ENCODE peak calls at places on chromosomes 12 and 14, in eight cellular contexts. B is SK-MEL-5; O is stimulated activated CD8-positive, alpha-beta memory T cell treated with anti-CD3 and anti-CD28 coated beads, Interleukin-2, amount 100 ng/mL, for 48 hours; Y is adrenal gland; L is AG04450; K is HEK293T; X is NCI-H446 treated with DMSO at 0.1 percent for 48 hours; T is CD8-positive, alpha-beta memory T cell. F is an unnamed sample.

GRCh38 chr14:74547331-74547927 is 53.9 kb downstream of the ISCA2 start:
- DNase-seq in B (no peak), O (no peak), Y (no peak), L (no peak), K (no peak), X (no peak), T (no peak), F (no peak)

GRCh38 chr14:41761204-41761603 is 154.5 kb downstream of the LRFN5 start:
- DNase-seq in B (no peak), O (no peak), Y (no peak), L (no peak), K (no peak), X (no peak), T (no peak), F (no peak)

GRCh38 chr12:108193922-108194321 is 64.8 kb downstream of the WSCD2 start:
- DNase-seq in B (peak; percentile 61), O (no peak), Y (peak; percentile 25), L (no peak), K (peak; percentile 56), X (peak; percentile 15), T (no peak), F (peak; percentile 51)

GRCh38 chr14:32724864-32725550 is 213.7 kb upstream of the NPAS3 start:
- DNase-seq in B (peak; percentile 94), O (no peak), Y (no peak), L (no peak), K (peak; percentile 50), X (no peak), T (no peak), F (no peak)

GRCh38 chr12:109999649-109999971 is 380 bp downstream of the ANKRD13A start:
- DNase-seq in B (no peak), O (no peak), Y (no peak), L (no peak), K (no peak), X (no peak), T (no peak), F (no peak)

GRCh38 chr12:118060301-118061010 is 523 bp downstream of the WSB2 start:
- DNase-seq in B (peak; percentile 7), O (no peak), Y (peak; percentile 59), L (no peak), K (peak; percentile 50), X (no peak), T (peak; percentile 34), F (peak; percentile 37)

GRCh38 chr14:92437729-92438280 is 75.8 kb upstream of the RIN3 start:
- DNase-seq in B (no peak), O (no peak), Y (no peak), L (no peak), K (no peak), X (no peak), T (no peak), F (no peak)

GRCh38 chr12:45522227-45522626 is 207.3 kb upstream of the ARID2 start:
- DNase-seq in B (no peak), O (no peak), Y (no peak), L (no peak), K (no peak), X (no peak), T (no peak), F (no peak)

GRCh38 chr12:27635349-27635972 is 60.8 kb upstream of the REP15 start:
- DNase-seq in B (peak; percentile 79), O (no peak), Y (no peak), L (no peak), K (peak; percentile 41), X (peak; percentile 37), T (no peak), F (no peak)

GRCh38 chr14:69101331-69101826 is 51.5 kb downstream of the DCAF5 start:
- DNase-seq in B (peak; percentile 63), O (no peak), Y (no peak), L (peak; percentile 55), K (peak; percentile 18), X (peak; percentile 3), T (no peak), F (no peak)

GRCh38 chr12:6852651-6853354 is 853 bp downstream of the USP5 start:
- DNase-seq in B (no peak), O (peak; percentile 65), Y (peak; percentile 59), L (no peak), K (no peak), X (peak; percentile 66), T (peak; percentile 47), F (peak; percentile 44)

GRCh38 chr12:62256408-62257079 is 3.7 kb upstream of the USP15 start:
- DNase-seq in B (no peak), O (peak; percentile 41), Y (peak; percentile 39), L (no peak), K (no peak), X (no peak), T (no peak), F (no peak)

GRCh38 chr12:105775351-105775750 is 363.4 kb downstream of the NUAK1 start:
- DNase-seq in B (peak; percentile 32), O (no peak), Y (no peak), L (no peak), K (no peak), X (no peak), T (no peak), F (no peak)

GRCh38 chr12:105401198-105401597 is 70.7 kb downstream of the C12orf75 start:
- DNase-seq in B (no peak), O (no peak), Y (no peak), L (no peak), K (no peak), X (no peak), T (no peak), F (no peak)

GRCh38 chr12:2662524-2662923 is 132.2 kb upstream of the FKBP4 start:
- DNase-seq in B (no peak), O (no peak), Y (no peak), L (no peak), K (no peak), X (no peak), T (no peak), F (no peak)

GRCh38 chr12:89756638-89757321 is 48.1 kb upstream of the ATP2B1 start:
- DNase-seq in B (no peak), O (no peak), Y (no peak), L (peak; percentile 92), K (no peak), X (no peak), T (no peak), F (no peak)

GRCh38 chr14:45743884-45744283 is 490.9 kb upstream of the MIS18BP1 start:
- DNase-seq in B (no peak), O (no peak), Y (no peak), L (no peak), K (no peak), X (no peak), T (no peak), F (no peak)

GRCh38 chr12:114294303-114294685 is 111.7 kb downstream of the TBX5 start:
- DNase-seq in B (no peak), O (no peak), Y (no peak), L (no peak), K (no peak), X (no peak), T (no peak), F (no peak)

GRCh38 chr12:6748761-6749160 is 4.2 kb downstream of the MLF2 start:
- DNase-seq in B (no peak), O (no peak), Y (no peak), L (no peak), K (no peak), X (no peak), T (no peak), F (no peak)

GRCh38 chr12:67925551-67925950 is 63.7 kb upstream of the IFNG-AS1 start:
- DNase-seq in B (no peak), O (no peak), Y (no peak), L (no peak), K (no peak), X (no peak), T (no peak), F (no peak)

GRCh38 chr12:14785568-14785967 is 17.7 kb downstream of the WBP11 start:
- DNase-seq in B (peak; percentile 90), O (no peak), Y (no peak), L (no peak), K (no peak), X (no peak), T (no peak), F (no peak)

GRCh38 chr14:105023791-105024480 is 3.1 kb upstream of the CDCA4 start:
- DNase-seq in B (peak; percentile 48), O (no peak), Y (no peak), L (no peak), K (no peak), X (no peak), T (no peak), F (no peak)

GRCh38 chr12:11969437-11970154 is 101.1 kb upstream of the BCL2L14 start:
- DNase-seq in B (no peak), O (no peak), Y (no peak), L (no peak), K (no peak), X (no peak), T (no peak), F (no peak)

F was measured in BE2C.